ENCODE peak calls at places on chromosomes 6 and 20, in four cellular contexts. V, W, G and X are unnamed samples.

GRCh38 chr6:17705428-17705777 is 1.3 kb downstream of the NUP153 start:
- DNase-seq in V (peak), W (peak), G (no peak), X (no peak)

GRCh38 chr6:167211870-167212715 is 54.3 kb upstream of the GPR31 start:
- DNase-seq in V (no peak), W (no peak), G (no peak), X (no peak)

GRCh38 chr6:29737707-29738630 is 14.7 kb downstream of the HLA-F start:
- DNase-seq in V (peak), W (peak), G (no peak), X (peak)

GRCh38 chr6:41599015-41599835 is 39.0 kb upstream of the MDFI start:
- DNase-seq in V (no peak), W (no peak), G (no peak), X (peak)

GRCh38 chr6:137145421-137145820 is 28.0 kb downstream of the IL22RA2 start:
- DNase-seq in V (no peak), W (no peak), G (no peak), X (no peak)

GRCh38 chr6:19301980-19302379 is 535.2 kb upstream of the ID4 start:
- DNase-seq in V (no peak), W (no peak), G (no peak), X (no peak)

GRCh38 chr6:125294036-125294435 is 7.7 kb downstream of the HDDC2 start:
- DNase-seq in V (no peak), W (no peak), G (no peak), X (no peak)

GRCh38 chr6:34295721-34296120 is 46.9 kb upstream of the SMIM29 start:
- DNase-seq in V (no peak), W (no peak), G (peak), X (no peak)

GRCh38 chr20:43916073-43916874 is 1.6 kb downstream of the TOX2 start:
- DNase-seq in V (no peak), W (no peak), G (no peak), X (peak)

GRCh38 chr6:130934848-130935585 is 107.8 kb downstream of the SMLR1 start:
- DNase-seq in V (no peak), W (peak), G (no peak), X (no peak)

GRCh38 chr6:130931683-130932082 is 104.5 kb downstream of the SMLR1 start:
- DNase-seq in V (no peak), W (no peak), G (no peak), X (no peak)

GRCh38 chr6:130933712-130934200 is 106.5 kb downstream of the SMLR1 start:
- DNase-seq in V (no peak), W (peak), G (no peak), X (peak)

GRCh38 chr6:130932438-130932837 is 105.2 kb downstream of the SMLR1 start:
- DNase-seq in V (no peak), W (no peak), G (no peak), X (no peak)

GRCh38 chr6:130932956-130933355 is 105.8 kb downstream of the SMLR1 start:
- DNase-seq in V (no peak), W (no peak), G (no peak), X (no peak)
- H3K27ac ChIP-seq in V (no peak), W (peak), G (no peak), X (peak)

DNA sequence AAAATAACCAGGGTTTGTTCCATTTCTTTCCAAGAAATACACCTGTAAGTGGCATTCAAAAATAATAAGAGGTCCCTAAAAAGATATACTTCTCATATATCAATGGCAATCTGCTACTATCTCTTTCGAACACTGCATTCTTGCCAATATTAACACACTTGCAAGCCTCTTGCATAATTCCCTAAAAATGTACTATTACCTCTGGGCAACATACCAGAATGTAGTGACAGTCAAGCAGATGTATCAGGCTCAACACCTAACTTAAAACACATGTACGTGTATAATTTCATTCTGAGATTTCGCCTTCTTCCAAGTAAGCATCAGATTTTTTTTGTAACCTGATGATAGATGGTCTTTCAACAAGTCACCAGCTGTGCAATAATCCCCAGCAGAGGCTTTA is 3.4 kb downstream of the CBLN4 start:
- DNase-seq in V (no peak), W (no peak), G (no peak), X (no peak)
- TF ChIP-seq EZH2 in V (no peak), W (no peak), G (no peak), X (no peak)

GRCh38 chr6:10610289-10610688 is 84.1 kb downstream of the C6orf52 start:
- DNase-seq in V (no peak), W (no peak), G (no peak), X (no peak)
- TF ChIP-seq JUNB in V (no peak), W (no peak), G (no peak), X (no peak)

DNA sequence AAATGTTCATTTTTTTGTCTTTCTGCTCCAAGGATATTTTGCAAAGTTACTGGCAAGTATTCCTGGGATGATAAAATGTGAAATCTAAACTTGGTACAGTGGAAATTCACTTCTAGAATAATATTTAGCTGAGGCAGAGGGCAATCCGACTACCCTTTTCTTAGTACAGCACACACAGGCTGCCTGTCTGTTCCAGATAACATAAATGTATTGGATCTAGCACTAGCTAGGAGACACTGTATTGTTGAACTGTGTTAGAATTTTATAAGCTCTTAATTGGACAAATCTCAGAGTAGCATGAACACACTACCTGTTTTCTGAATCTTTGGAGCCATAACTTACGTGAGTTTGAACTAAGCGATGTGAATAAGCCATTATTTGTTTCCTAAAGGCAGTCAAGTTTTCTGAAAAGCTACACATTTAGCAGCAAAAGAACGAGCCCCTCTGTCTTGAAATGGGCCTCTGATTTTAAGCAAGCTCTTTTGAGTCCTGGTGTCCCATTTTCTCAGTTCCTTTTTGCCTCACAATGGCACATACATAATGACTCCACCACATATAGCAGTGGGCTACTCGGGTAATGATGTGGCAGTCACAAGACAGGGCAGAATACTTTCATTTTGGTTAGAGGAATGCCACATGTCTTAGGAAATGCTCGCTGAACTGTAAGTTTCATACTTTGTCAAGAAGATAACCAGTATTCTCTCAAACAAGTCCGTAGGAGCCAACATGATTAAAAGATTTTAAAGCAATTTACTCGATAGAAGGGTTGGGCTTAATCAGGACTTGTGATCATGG is 116.5 kb upstream of the ESR1 start:
- DNase-seq in V (no peak), W (no peak), G (peak), X (no peak)
- H3K27ac ChIP-seq in V (no peak), W (no peak), G (no peak), X (no peak)

DNA sequence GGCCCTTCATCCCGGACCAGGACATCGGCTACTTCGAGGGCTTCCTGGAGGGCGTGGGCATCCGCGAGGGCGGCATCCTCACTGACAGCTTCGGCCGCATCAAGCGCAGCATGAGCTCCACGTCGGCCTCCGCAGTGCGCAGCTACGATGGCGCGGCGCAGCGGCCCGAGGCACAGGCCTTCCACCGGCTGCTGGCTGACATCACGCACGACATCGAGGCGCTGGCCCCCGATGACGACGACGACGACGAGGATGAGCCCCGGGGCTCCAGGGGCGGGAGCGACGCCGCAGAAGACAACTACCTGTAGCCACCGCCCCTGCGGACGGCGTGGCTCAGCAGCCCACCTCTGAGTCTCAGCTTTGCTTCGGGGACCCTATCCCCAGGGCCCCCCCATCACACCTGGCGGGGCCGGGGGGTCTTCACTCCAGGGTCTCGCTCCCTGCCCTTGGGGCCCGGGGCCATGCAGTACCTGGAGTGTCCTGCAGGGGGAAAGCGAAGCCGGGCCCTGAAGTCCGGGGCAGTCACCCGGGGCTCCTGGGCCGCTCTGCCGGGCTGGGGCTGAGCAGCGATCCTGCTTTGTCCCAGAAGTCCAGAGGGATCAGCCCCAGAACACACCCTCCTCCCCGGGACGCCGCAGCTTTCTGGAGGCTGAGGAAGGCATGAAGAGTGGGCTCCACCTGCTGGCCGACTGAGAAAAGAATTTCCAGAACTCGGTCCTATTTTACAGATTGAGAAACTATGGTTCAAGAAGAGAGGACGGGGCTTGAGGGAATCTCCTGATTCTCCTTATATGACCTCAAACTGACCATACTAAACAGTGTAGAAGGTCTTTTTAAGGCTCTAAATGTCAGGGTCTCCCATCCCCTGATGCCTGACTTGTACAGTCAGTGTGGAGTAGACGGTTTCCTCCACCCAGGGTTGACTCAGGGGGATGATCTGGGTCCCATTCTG is 20.8 kb upstream of the HCK start:
- DNase-seq in V (peak), W (peak), G (no peak), X (peak)
- TF ChIP-seq EZH2 in V (no peak), W (no peak), G (no peak), X (no peak)

DNA sequence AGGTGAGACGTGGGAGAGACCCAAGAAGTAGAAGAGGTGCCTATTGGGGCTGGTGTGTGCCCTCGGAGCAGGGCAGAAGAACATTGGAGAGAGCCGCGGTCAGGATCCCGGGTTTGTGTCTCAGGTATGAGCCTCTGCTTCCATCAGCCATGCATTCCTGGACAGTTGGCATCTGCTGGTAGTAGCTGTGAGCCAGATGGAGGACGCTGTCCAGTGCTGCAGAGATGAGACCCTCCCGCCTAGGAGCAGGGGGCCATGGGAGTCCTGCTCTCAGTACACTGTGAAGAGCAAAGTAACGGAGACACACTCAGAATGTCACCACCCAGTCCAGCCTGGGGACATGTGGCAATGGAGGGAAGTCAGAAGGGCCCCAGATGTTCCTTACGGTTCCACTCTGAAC is 108.2 kb downstream of the CDH4 start:
- DNase-seq in V (no peak), W (no peak), G (no peak), X (no peak)
- TF ChIP-seq JUNB in V (no peak), W (no peak), G (no peak), X (no peak)